ENCODE peak calls at places on chromosomes 3 and 15, in nine cellular contexts. One of them, this sample, is unnamed.

GRCh38 chr15:101523560-101523940 is 34.0 kb upstream of the PCSK6 start:
- DNase-seq in glutamatergic neuron: no peak
- DNase-seq in hepatocyte: no peak
- DNase-seq in epithelial cell of esophagus: no peak
- DNase-seq in AG04450: no peak
- DNase-seq in nephron progenitor cell: no peak
- DNase-seq in body of pancreas: no peak
- DNase-seq in left ventricle myocardium inferior: no peak
- DNase-seq in progenitor cell of endocrine pancreas: no peak
- DNase-seq in this sample: no peak

GRCh38 chr3:189625071-189625470 is 6.1 kb upstream of the TP63 start:
- DNase-seq in glutamatergic neuron: no peak
- DNase-seq in hepatocyte: no peak
- DNase-seq in epithelial cell of esophagus: no peak
- DNase-seq in AG04450: no peak
- DNase-seq in nephron progenitor cell: no peak
- DNase-seq in body of pancreas: no peak
- DNase-seq in left ventricle myocardium inferior: no peak
- DNase-seq in progenitor cell of endocrine pancreas: no peak
- DNase-seq in this sample: no peak

GRCh38 chr3:146218880-146219866 is 31.7 kb downstream of the PLSCR4 start:
- DNase-seq in glutamatergic neuron: peak; percentile 32
- DNase-seq in hepatocyte: peak; percentile 46
- DNase-seq in epithelial cell of esophagus: peak; percentile 43
- DNase-seq in AG04450: peak; percentile 20
- DNase-seq in nephron progenitor cell: peak; percentile 39
- DNase-seq in body of pancreas: peak; percentile 20
- DNase-seq in left ventricle myocardium inferior: no peak
- DNase-seq in progenitor cell of endocrine pancreas: no peak
- DNase-seq in this sample: no peak

GRCh38 chr3:26350853-26351252 is 271.7 kb upstream of the LRRC3B start:
- DNase-seq in glutamatergic neuron: no peak
- DNase-seq in hepatocyte: no peak
- DNase-seq in epithelial cell of esophagus: peak; percentile 10
- DNase-seq in AG04450: no peak
- DNase-seq in nephron progenitor cell: no peak
- DNase-seq in body of pancreas: no peak
- DNase-seq in left ventricle myocardium inferior: no peak
- DNase-seq in progenitor cell of endocrine pancreas: no peak
- DNase-seq in this sample: no peak

GRCh38 chr3:122067588-122068240 is 12.6 kb downstream of the CD86 start:
- DNase-seq in glutamatergic neuron: no peak
- DNase-seq in hepatocyte: no peak
- DNase-seq in epithelial cell of esophagus: no peak
- DNase-seq in AG04450: no peak
- DNase-seq in nephron progenitor cell: no peak
- DNase-seq in body of pancreas: no peak
- DNase-seq in left ventricle myocardium inferior: no peak
- DNase-seq in progenitor cell of endocrine pancreas: no peak
- DNase-seq in this sample: no peak

GRCh38 chr3:70342149-70342548 is 29.7 kb upstream of the MDFIC2 start:
- DNase-seq in glutamatergic neuron: no peak
- DNase-seq in hepatocyte: no peak
- DNase-seq in epithelial cell of esophagus: peak; percentile 6
- DNase-seq in AG04450: no peak
- DNase-seq in nephron progenitor cell: no peak
- DNase-seq in body of pancreas: no peak
- DNase-seq in left ventricle myocardium inferior: no peak
- DNase-seq in progenitor cell of endocrine pancreas: no peak
- DNase-seq in this sample: no peak

GRCh38 chr3:160134454-160134853 is 90.8 kb upstream of the C3orf80 start:
- DNase-seq in glutamatergic neuron: no peak
- DNase-seq in hepatocyte: no peak
- DNase-seq in epithelial cell of esophagus: peak; percentile 16
- DNase-seq in AG04450: no peak
- DNase-seq in nephron progenitor cell: no peak
- DNase-seq in body of pancreas: no peak
- DNase-seq in left ventricle myocardium inferior: no peak
- DNase-seq in progenitor cell of endocrine pancreas: no peak
- DNase-seq in this sample: no peak

GRCh38 chr3:77042892-77043291 is 3.0 kb downstream of the ROBO2 start:
- DNase-seq in glutamatergic neuron: no peak
- DNase-seq in hepatocyte: peak; percentile 7
- DNase-seq in epithelial cell of esophagus: no peak
- DNase-seq in AG04450: no peak
- DNase-seq in nephron progenitor cell: no peak
- DNase-seq in body of pancreas: no peak
- DNase-seq in left ventricle myocardium inferior: no peak
- DNase-seq in progenitor cell of endocrine pancreas: no peak
- DNase-seq in this sample: no peak

GRCh38 chr3:121064121-121064520 is 156.1 kb downstream of the STXBP5L start:
- DNase-seq in glutamatergic neuron: no peak
- DNase-seq in hepatocyte: no peak
- DNase-seq in epithelial cell of esophagus: peak; percentile 40
- DNase-seq in AG04450: no peak
- DNase-seq in nephron progenitor cell: no peak
- DNase-seq in body of pancreas: no peak
- DNase-seq in left ventricle myocardium inferior: no peak
- DNase-seq in progenitor cell of endocrine pancreas: no peak
- DNase-seq in this sample: no peak

GRCh38 chr3:47054414-47054813 is 74.9 kb downstream of the NBEAL2 start:
- DNase-seq in glutamatergic neuron: no peak
- DNase-seq in hepatocyte: no peak
- DNase-seq in epithelial cell of esophagus: no peak
- DNase-seq in AG04450: no peak
- DNase-seq in nephron progenitor cell: no peak
- DNase-seq in body of pancreas: no peak
- DNase-seq in left ventricle myocardium inferior: no peak
- DNase-seq in progenitor cell of endocrine pancreas: no peak
- DNase-seq in this sample: no peak

GRCh38 chr15:80437492-80437891 is 33.3 kb downstream of the ARNT2 start:
- DNase-seq in glutamatergic neuron: no peak
- DNase-seq in hepatocyte: no peak
- DNase-seq in epithelial cell of esophagus: peak; percentile 6
- DNase-seq in AG04450: no peak
- DNase-seq in nephron progenitor cell: no peak
- DNase-seq in body of pancreas: no peak
- DNase-seq in left ventricle myocardium inferior: no peak
- DNase-seq in progenitor cell of endocrine pancreas: no peak
- DNase-seq in this sample: no peak

DNA sequence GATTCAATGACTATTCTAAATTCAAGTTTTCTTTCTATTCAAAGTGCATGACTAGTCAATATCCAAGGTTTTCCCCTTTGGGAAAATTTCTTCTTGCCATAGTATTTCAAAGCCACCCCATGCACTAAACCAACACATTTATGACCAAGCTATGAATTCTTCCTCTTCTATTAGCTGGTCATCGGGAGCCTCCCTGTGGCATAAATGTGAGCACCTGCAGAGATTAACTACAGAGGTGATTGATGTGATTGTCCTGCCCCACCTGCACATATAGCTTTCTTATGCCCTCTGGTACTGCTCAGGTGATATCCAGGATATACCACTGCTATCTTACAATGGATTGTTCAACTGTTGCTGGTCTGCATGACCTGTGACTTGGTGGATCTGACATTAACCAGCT is 694.9 kb downstream of the ZBBX start:
- DNase-seq in glutamatergic neuron: no peak
- DNase-seq in hepatocyte: no peak
- DNase-seq in epithelial cell of esophagus: peak; percentile 18
- DNase-seq in AG04450: no peak
- DNase-seq in nephron progenitor cell: no peak
- DNase-seq in body of pancreas: no peak
- DNase-seq in left ventricle myocardium inferior: no peak
- DNase-seq in progenitor cell of endocrine pancreas: no peak
- DNase-seq in this sample: no peak
- TF ChIP-seq CTCF in glutamatergic neuron: no peak
- TF ChIP-seq CTCF in hepatocyte: no peak
- TF ChIP-seq CTCF in epithelial cell of esophagus: peak; percentile 26
- TF ChIP-seq CTCF in AG04450: no peak
- TF ChIP-seq CTCF in nephron progenitor cell: no peak
- TF ChIP-seq CTCF in body of pancreas: no peak
- TF ChIP-seq CTCF in left ventricle myocardium inferior: no peak
- TF ChIP-seq CTCF in progenitor cell of endocrine pancreas: no peak
- TF ChIP-seq CTCF in this sample: no peak

GRCh38 chr15:51912528-51912927 is 59.0 kb downstream of the LEO1 start:
- DNase-seq in glutamatergic neuron: no peak
- DNase-seq in hepatocyte: no peak
- DNase-seq in epithelial cell of esophagus: no peak
- DNase-seq in AG04450: no peak
- DNase-seq in nephron progenitor cell: no peak
- DNase-seq in body of pancreas: no peak
- DNase-seq in left ventricle myocardium inferior: no peak
- DNase-seq in progenitor cell of endocrine pancreas: no peak
- DNase-seq in this sample: no peak

GRCh38 chr15:51909591-51909990 is 62.0 kb downstream of the LEO1 start:
- DNase-seq in glutamatergic neuron: no peak
- DNase-seq in hepatocyte: no peak
- DNase-seq in epithelial cell of esophagus: no peak
- DNase-seq in AG04450: no peak
- DNase-seq in nephron progenitor cell: no peak
- DNase-seq in body of pancreas: no peak
- DNase-seq in left ventricle myocardium inferior: no peak
- DNase-seq in progenitor cell of endocrine pancreas: no peak
- DNase-seq in this sample: no peak

GRCh38 chr15:51904931-51905330 is 66.6 kb downstream of the LEO1 start:
- DNase-seq in glutamatergic neuron: no peak
- DNase-seq in hepatocyte: no peak
- DNase-seq in epithelial cell of esophagus: no peak
- DNase-seq in AG04450: no peak
- DNase-seq in nephron progenitor cell: no peak
- DNase-seq in body of pancreas: no peak
- DNase-seq in left ventricle myocardium inferior: no peak
- DNase-seq in progenitor cell of endocrine pancreas: no peak
- DNase-seq in this sample: no peak

GRCh38 chr15:51908312-51908711 is 63.3 kb downstream of the LEO1 start:
- DNase-seq in glutamatergic neuron: no peak
- DNase-seq in hepatocyte: no peak
- DNase-seq in epithelial cell of esophagus: peak; percentile 19
- DNase-seq in AG04450: no peak
- DNase-seq in nephron progenitor cell: no peak
- DNase-seq in body of pancreas: no peak
- DNase-seq in left ventricle myocardium inferior: no peak
- DNase-seq in progenitor cell of endocrine pancreas: no peak
- DNase-seq in this sample: no peak

GRCh38 chr15:51907136-51907862 is 64.3 kb downstream of the LEO1 start:
- DNase-seq in glutamatergic neuron: no peak
- DNase-seq in hepatocyte: peak; percentile 81
- DNase-seq in epithelial cell of esophagus: peak; percentile 75
- DNase-seq in AG04450: no peak
- DNase-seq in nephron progenitor cell: no peak
- DNase-seq in body of pancreas: peak; percentile 85
- DNase-seq in left ventricle myocardium inferior: no peak
- DNase-seq in progenitor cell of endocrine pancreas: no peak
- DNase-seq in this sample: peak; percentile 99
- TF ChIP-seq CTCF in glutamatergic neuron: no peak
- TF ChIP-seq CTCF in hepatocyte: peak; percentile 33
- TF ChIP-seq CTCF in epithelial cell of esophagus: peak; percentile 45
- TF ChIP-seq CTCF in AG04450: no peak
- TF ChIP-seq CTCF in nephron progenitor cell: no peak
- TF ChIP-seq CTCF in body of pancreas: peak; percentile 18
- TF ChIP-seq CTCF in left ventricle myocardium inferior: no peak
- TF ChIP-seq CTCF in progenitor cell of endocrine pancreas: peak; percentile 28
- TF ChIP-seq CTCF in this sample: peak; percentile 56

GRCh38 chr3:59049671-59050331 is at the start of gene CFAP20DC:
- DNase-seq in glutamatergic neuron: peak; percentile 95
- DNase-seq in hepatocyte: peak; percentile 98
- DNase-seq in epithelial cell of esophagus: peak; percentile 95
- DNase-seq in AG04450: peak; percentile 71
- DNase-seq in nephron progenitor cell: peak; percentile 93
- DNase-seq in body of pancreas: peak; percentile 94
- DNase-seq in left ventricle myocardium inferior: peak; percentile 89
- DNase-seq in progenitor cell of endocrine pancreas: peak; percentile 83
- DNase-seq in this sample: peak; percentile 76

GRCh38 chr3:59056706-59057105 is 6.9 kb upstream of the CFAP20DC start:
- DNase-seq in glutamatergic neuron: no peak
- DNase-seq in hepatocyte: no peak
- DNase-seq in epithelial cell of esophagus: peak; percentile 4
- DNase-seq in AG04450: no peak
- DNase-seq in nephron progenitor cell: no peak
- DNase-seq in body of pancreas: no peak
- DNase-seq in left ventricle myocardium inferior: no peak
- DNase-seq in progenitor cell of endocrine pancreas: no peak
- DNase-seq in this sample: no peak

DNA sequence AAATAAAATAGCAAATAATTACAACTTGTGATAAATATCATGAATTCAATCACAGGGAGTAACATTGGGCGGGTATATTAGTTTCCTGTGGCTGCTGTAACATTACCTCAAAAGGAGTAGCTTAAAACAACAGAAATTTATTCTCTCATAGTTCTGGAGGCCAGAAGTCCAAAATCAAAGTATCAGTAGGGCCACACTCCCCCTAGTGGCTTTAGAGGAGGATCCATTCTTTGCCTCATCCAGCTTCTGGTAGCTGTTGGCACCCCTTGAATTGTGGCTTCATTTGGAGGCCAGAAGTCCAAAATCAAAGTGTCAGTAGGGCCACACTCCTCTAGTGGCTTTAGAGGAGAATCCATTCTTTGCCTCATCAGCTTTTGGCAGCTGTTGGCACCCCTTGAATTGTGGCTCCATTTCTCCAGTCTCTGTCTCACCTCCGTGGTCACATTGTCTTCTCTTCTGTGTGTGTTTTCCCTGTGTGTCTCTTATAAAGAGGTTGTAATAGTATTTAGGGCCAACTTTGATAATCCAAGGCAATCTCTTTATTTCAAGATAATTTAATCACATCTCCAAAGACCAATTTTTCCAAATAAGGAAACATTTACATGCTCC is 3.1 kb upstream of the CFAP20DC start:
- DNase-seq in glutamatergic neuron: no peak
- DNase-seq in hepatocyte: peak; percentile 47
- DNase-seq in epithelial cell of esophagus: peak; percentile 64
- DNase-seq in AG04450: peak; percentile 3
- DNase-seq in nephron progenitor cell: no peak
- DNase-seq in body of pancreas: peak; percentile 16
- DNase-seq in left ventricle myocardium inferior: no peak
- DNase-seq in progenitor cell of endocrine pancreas: no peak
- DNase-seq in this sample: no peak
- TF ChIP-seq CTCF in glutamatergic neuron: peak; percentile 73
- TF ChIP-seq CTCF in hepatocyte: peak; percentile 56
- TF ChIP-seq CTCF in epithelial cell of esophagus: peak; percentile 75
- TF ChIP-seq CTCF in AG04450: peak; percentile 76
- TF ChIP-seq CTCF in nephron progenitor cell: peak; percentile 50
- TF ChIP-seq CTCF in body of pancreas: peak; percentile 50
- TF ChIP-seq CTCF in left ventricle myocardium inferior: peak; percentile 68
- TF ChIP-seq CTCF in progenitor cell of endocrine pancreas: peak; percentile 51
- TF ChIP-seq CTCF in this sample: peak; percentile 72

DNA sequence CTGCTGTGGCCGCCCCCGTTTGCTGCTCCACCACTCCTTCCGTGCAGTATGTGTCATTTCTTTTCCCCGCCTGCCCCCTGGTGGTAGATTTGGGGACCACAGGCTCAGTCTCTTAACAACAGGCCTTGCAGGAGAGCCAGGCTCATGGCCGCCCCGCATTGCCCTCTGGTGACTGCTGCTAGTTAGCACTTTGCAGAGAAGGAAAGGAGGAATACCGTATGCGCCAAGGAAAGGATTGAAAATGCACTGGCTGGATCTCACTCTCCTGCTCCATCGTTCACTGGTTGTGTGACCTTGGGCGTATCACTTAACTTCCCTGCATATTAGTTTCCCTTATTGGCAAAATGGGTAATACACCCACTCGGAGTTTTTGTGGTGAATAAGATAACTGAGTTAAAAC is 39.3 kb upstream of the PXYLP1 start:
- DNase-seq in glutamatergic neuron: peak; percentile 100
- DNase-seq in hepatocyte: peak; percentile 96
- DNase-seq in epithelial cell of esophagus: peak; percentile 94
- DNase-seq in AG04450: peak; percentile 84
- DNase-seq in nephron progenitor cell: peak; percentile 99
- DNase-seq in body of pancreas: peak; percentile 98
- DNase-seq in left ventricle myocardium inferior: peak; percentile 97
- DNase-seq in progenitor cell of endocrine pancreas: peak; percentile 99
- DNase-seq in this sample: peak; percentile 78
- TF ChIP-seq CTCF in glutamatergic neuron: peak; percentile 99
- TF ChIP-seq CTCF in hepatocyte: peak; percentile 100
- TF ChIP-seq CTCF in epithelial cell of esophagus: peak; percentile 99
- TF ChIP-seq CTCF in AG04450: peak; percentile 98
- TF ChIP-seq CTCF in nephron progenitor cell: peak; percentile 98
- TF ChIP-seq CTCF in body of pancreas: peak; percentile 99
- TF ChIP-seq CTCF in left ventricle myocardium inferior: peak; percentile 99
- TF ChIP-seq CTCF in progenitor cell of endocrine pancreas: peak; percentile 99
- TF ChIP-seq CTCF in this sample: peak; percentile 99